ENCODE peak calls at places on chromosome 15, in six cellular contexts. U is stromal cell of bone marrow; Q is HT1080; M is astrocyte of the spinal cord; K is activated CD4-positive, CD25-positive, alpha-beta regulatory T cell treated with anti-CD3 and anti-CD28 coated beads, Interleukin-2, amount 50 U/mL, for 16 hours; S is GM04504. B is an unnamed sample.

GRCh38 chr15:66766282-66767228 is 64.5 kb downstream of the SMAD6 start:
- DNase-seq in U (peak), Q (peak), M (peak), K (no peak), S (no peak), B (no peak)

GRCh38 chr15:74265046-74265639 is 29.0 kb downstream of the CCDC33 start:
- DNase-seq in U (peak), Q (no peak), M (peak), K (no peak), S (peak), B (peak)

GRCh38 chr15:95799286-95800187 is 531.0 kb upstream of the NR2F2 start:
- DNase-seq in U (peak), Q (peak), M (peak), K (no peak), S (no peak), B (peak)

GRCh38 chr15:90836296-90836871 is 32.0 kb upstream of the FURIN start:
- DNase-seq in U (peak), Q (peak), M (peak), K (no peak), S (peak), B (peak)

GRCh38 chr15:48560321-48561051 is 85.0 kb downstream of the FBN1 start:
- DNase-seq in U (no peak), Q (no peak), M (no peak), K (no peak), S (no peak), B (no peak)

GRCh38 chr15:73873889-73874511 is 636 bp downstream of the TBC1D21 start:
- DNase-seq in U (peak), Q (peak), M (peak), K (no peak), S (peak), B (peak)

GRCh38 chr15:74320358-74321247 is 46.8 kb downstream of the CYP11A1 start:
- DNase-seq in U (peak), Q (peak), M (peak), K (peak), S (no peak), B (peak)

GRCh38 chr15:58457466-58457965 is 25.7 kb downstream of the LIPC start:
- DNase-seq in U (peak), Q (peak), M (peak), K (no peak), S (peak), B (no peak)

GRCh38 chr15:90013503-90013937 is 12.4 kb downstream of the ZNF710 start:
- DNase-seq in U (no peak), Q (no peak), M (no peak), K (no peak), S (no peak), B (no peak)

GRCh38 chr15:78012643-78013077 is 64.9 kb downstream of the TBC1D2B start:
- DNase-seq in U (no peak), Q (no peak), M (no peak), K (no peak), S (no peak), B (peak)

GRCh38 chr15:53378096-53378620 is 381.3 kb downstream of the WDR72 start:
- DNase-seq in U (no peak), Q (no peak), M (no peak), K (no peak), S (no peak), B (no peak)

GRCh38 chr15:41930221-41930866 is 36.5 kb upstream of the SPTBN5 start:
- DNase-seq in U (peak), Q (peak), M (peak), K (no peak), S (peak), B (peak)

GRCh38 chr15:36682091-36682490 is 102.7 kb downstream of the CDIN1 start:
- DNase-seq in U (no peak), Q (peak), M (peak), K (no peak), S (peak), B (no peak)

GRCh38 chr15:71559098-71559497 is 251.3 kb upstream of the NR2E3 start:
- DNase-seq in U (no peak), Q (peak), M (peak), K (no peak), S (peak), B (no peak)

GRCh38 chr15:86183765-86184491 is 104.3 kb downstream of the AGBL1 start:
- DNase-seq in U (no peak), Q (no peak), M (no peak), K (no peak), S (no peak), B (no peak)

B was measured in HepG2.